ENCODE peak calls at places on chromosomes 2 and 18, in ten cellular contexts. T is astrocyte of the cerebellum, G is HuH-7, V is A549, Y is T-helper 1 cell, F is EL, B is left lung, W is small intestine, D is stomach, M is fibroblast of mammary gland. R is an unnamed sample.

GRCh38 chr2:86298411-86299390 is 38.7 kb downstream of the REEP1 start:
- DNase-seq in T (no peak), G (peak; percentile 51), V (peak; percentile 65), Y (no peak), F (peak; percentile 16), B (no peak), W (no peak), D (no peak), M (peak; percentile 26), R (no peak)

GRCh38 chr18:55034742-55035141 is 75.5 kb upstream of the CCDC68 start:
- DNase-seq in T (no peak), G (no peak), V (no peak), Y (no peak), F (peak; percentile 35), B (no peak), W (no peak), D (no peak), M (no peak), R (no peak)

GRCh38 chr2:25274868-25275574 is 66.7 kb downstream of the DNMT3A start:
- DNase-seq in T (no peak), G (no peak), V (no peak), Y (peak; percentile 44), F (peak; percentile 12), B (no peak), W (no peak), D (no peak), M (peak; percentile 25), R (no peak)

GRCh38 chr2:217573565-217573964 is 429.2 kb downstream of the TNS1 start:
- DNase-seq in T (no peak), G (no peak), V (no peak), Y (no peak), F (peak; percentile 71), B (no peak), W (no peak), D (no peak), M (peak; percentile 44), R (no peak)

GRCh38 chr2:159906315-159906714 is 108.3 kb upstream of the CD302 start:
- DNase-seq in T (no peak), G (peak; percentile 77), V (no peak), Y (no peak), F (no peak), B (no peak), W (peak; percentile 84), D (no peak), M (no peak), R (no peak)

GRCh38 chr2:128134573-128134972 is 43.6 kb downstream of the UGGT1 start:
- DNase-seq in T (peak; percentile 24), G (no peak), V (no peak), Y (no peak), F (no peak), B (no peak), W (no peak), D (no peak), M (peak; percentile 4), R (no peak)

GRCh38 chr2:241288489-241288888 is 27.0 kb downstream of the HDLBP start:
- DNase-seq in T (no peak), G (no peak), V (no peak), Y (no peak), F (no peak), B (no peak), W (no peak), D (no peak), M (no peak), R (no peak)

GRCh38 chr2:111523009-111523408 is 361.0 kb downstream of the ANAPC1 start:
- DNase-seq in T (no peak), G (no peak), V (no peak), Y (no peak), F (no peak), B (no peak), W (no peak), D (no peak), M (no peak), R (peak; percentile 23)

GRCh38 chr2:68811364-68811763 is 59.8 kb downstream of the BMP10 start:
- DNase-seq in T (no peak), G (no peak), V (no peak), Y (no peak), F (peak; percentile 73), B (no peak), W (no peak), D (no peak), M (peak; percentile 12), R (no peak)

GRCh38 chr2:128523490-128523889 is 204.8 kb upstream of the HS6ST1 start:
- DNase-seq in T (no peak), G (no peak), V (no peak), Y (no peak), F (no peak), B (no peak), W (no peak), D (no peak), M (no peak), R (no peak)

GRCh38 chr2:160376576-160376975 is 117.0 kb downstream of the RBMS1 start:
- DNase-seq in T (no peak), G (no peak), V (no peak), Y (no peak), F (peak; percentile 67), B (no peak), W (no peak), D (no peak), M (peak; percentile 69), R (no peak)

GRCh38 chr18:31658670-31659573 is 25.5 kb downstream of the B4GALT6 start:
- DNase-seq in T (peak; percentile 0), G (no peak), V (no peak), Y (peak; percentile 74), F (no peak), B (no peak), W (peak; percentile 55), D (no peak), M (peak; percentile 53), R (no peak)

GRCh38 chr2:176558574-176559140 is 289.4 kb downstream of the MTX2 start:
- DNase-seq in T (no peak), G (no peak), V (no peak), Y (no peak), F (no peak), B (no peak), W (no peak), D (no peak), M (no peak), R (no peak)

GRCh38 chr2:55268288-55268906 is 634 bp downstream of the MTIF2 start:
- DNase-seq in T (no peak), G (no peak), V (no peak), Y (peak; percentile 6), F (no peak), B (no peak), W (peak; percentile 30), D (no peak), M (no peak), R (no peak)

GRCh38 chr2:145985517-145985916 is 1465.6 kb upstream of the ZEB2 start:
- DNase-seq in T (no peak), G (no peak), V (no peak), Y (no peak), F (no peak), B (no peak), W (peak; percentile 1), D (no peak), M (no peak), R (no peak)

GRCh38 chr2:9675369-9676351 is 44.9 kb upstream of the YWHAQ start:
- DNase-seq in T (peak; percentile 80), G (no peak), V (peak; percentile 65), Y (no peak), F (peak; percentile 95), B (no peak), W (no peak), D (no peak), M (peak; percentile 93), R (no peak)

GRCh38 chr2:2579814-2580213 is 248.7 kb upstream of the MYT1L start:
- DNase-seq in T (no peak), G (no peak), V (no peak), Y (no peak), F (no peak), B (no peak), W (no peak), D (no peak), M (no peak), R (no peak)

GRCh38 chr18:49227456-49227855 is 233.0 kb downstream of the DYM start:
- DNase-seq in T (no peak), G (no peak), V (no peak), Y (peak; percentile 52), F (no peak), B (no peak), W (peak; percentile 72), D (no peak), M (no peak), R (no peak)

GRCh38 chr2:128363991-128364390 is 45.3 kb upstream of the HS6ST1 start:
- DNase-seq in T (no peak), G (no peak), V (no peak), Y (no peak), F (peak; percentile 52), B (no peak), W (no peak), D (no peak), M (no peak), R (no peak)

GRCh38 chr2:22359020-22359672 is 1025.8 kb upstream of the KLHL29 start:
- DNase-seq in T (no peak), G (no peak), V (no peak), Y (no peak), F (no peak), B (no peak), W (no peak), D (no peak), M (no peak), R (no peak)

GRCh38 chr2:53500181-53500580 is 267.4 kb upstream of the CHAC2 start:
- DNase-seq in T (no peak), G (no peak), V (no peak), Y (no peak), F (no peak), B (no peak), W (no peak), D (no peak), M (no peak), R (no peak)

GRCh38 chr2:73233932-73234832 is at the start of gene CCT7:
- DNase-seq in T (peak; percentile 67), G (peak; percentile 86), V (peak; percentile 87), Y (peak; percentile 91), F (peak; percentile 89), B (peak; percentile 91), W (peak; percentile 93), D (peak; percentile 86), M (peak; percentile 91), R (peak; percentile 82)

GRCh38 chr2:63665091-63665490 is 76.3 kb downstream of the MDH1 start:
- DNase-seq in T (no peak), G (no peak), V (no peak), Y (no peak), F (no peak), B (no peak), W (no peak), D (no peak), M (peak; percentile 35), R (no peak)

GRCh38 chr2:26576565-26577441 is 64.4 kb downstream of the CIB4 start:
- DNase-seq in T (no peak), G (no peak), V (no peak), Y (no peak), F (no peak), B (peak; percentile 51), W (no peak), D (no peak), M (no peak), R (no peak)

GRCh38 chr2:132757676-132758075 is 87.7 kb upstream of the LYPD1 start:
- DNase-seq in T (no peak), G (no peak), V (no peak), Y (no peak), F (peak; percentile 65), B (no peak), W (no peak), D (no peak), M (no peak), R (no peak)

GRCh38 chr18:12921178-12921577 is 26.6 kb upstream of the SEH1L start:
- DNase-seq in T (no peak), G (no peak), V (no peak), Y (peak; percentile 43), F (no peak), B (no peak), W (no peak), D (no peak), M (no peak), R (no peak)

GRCh38 chr2:138760693-138761092 is 19.5 kb downstream of the NXPH2 start:
- DNase-seq in T (no peak), G (no peak), V (no peak), Y (no peak), F (no peak), B (no peak), W (no peak), D (no peak), M (no peak), R (no peak)

GRCh38 chr18:37430346-37431076 is 135.1 kb downstream of the CELF4 start:
- DNase-seq in T (no peak), G (no peak), V (no peak), Y (no peak), F (no peak), B (no peak), W (no peak), D (no peak), M (no peak), R (peak; percentile 18)

R was measured in K562.